ENCODE peak calls at places on chromosomes 3 and 15, in eight cellular contexts. E is HCT116, Y is PC-3, T is progenitor cell of endocrine pancreas, F is Calu3, C is fibroblast of lung, K is spleen, V is left lung. W is an unnamed sample.

GRCh38 chr3:4766716-4767499 is 212.3 kb upstream of the BHLHE40 start:
- DNase-seq in E (no peak), Y (no peak), T (no peak), F (no peak), C (no peak), K (no peak), V (no peak), W (no peak)

GRCh38 chr3:134406331-134407246 is 32.3 kb upstream of the AMOTL2 start:
- DNase-seq in E (no peak), Y (no peak), T (peak), F (peak), C (peak), K (no peak), V (peak), W (no peak)

GRCh38 chr3:66372681-66373350 is 128.0 kb downstream of the LRIG1 start:
- DNase-seq in E (no peak), Y (peak), T (no peak), F (no peak), C (no peak), K (no peak), V (no peak), W (peak)

GRCh38 chr3:30729512-30729911 is 123.1 kb downstream of the TGFBR2 start:
- DNase-seq in E (no peak), Y (no peak), T (no peak), F (no peak), C (no peak), K (no peak), V (no peak), W (no peak)

GRCh38 chr15:80876034-80876433 is 96.9 kb downstream of the CEMIP start:
- DNase-seq in E (no peak), Y (no peak), T (no peak), F (no peak), C (peak), K (no peak), V (no peak), W (no peak)

GRCh38 chr3:192445768-192446644 is 281.3 kb downstream of the FGF12 start:
- DNase-seq in E (no peak), Y (no peak), T (no peak), F (no peak), C (peak), K (no peak), V (no peak), W (no peak)

GRCh38 chr15:31392761-31393401 is 66.2 kb downstream of the KLF13 start:
- DNase-seq in E (no peak), Y (no peak), T (no peak), F (no peak), C (no peak), K (peak), V (no peak), W (no peak)

GRCh38 chr15:60507596-60508424 is 28.9 kb upstream of the ICE2 start:
- DNase-seq in E (peak), Y (peak), T (peak), F (peak), C (peak), K (no peak), V (no peak), W (peak)

GRCh38 chr15:61335998-61336648 is 107.0 kb upstream of the RORA start:
- DNase-seq in E (no peak), Y (no peak), T (no peak), F (no peak), C (no peak), K (no peak), V (no peak), W (no peak)

GRCh38 chr3:188439080-188439479 is 285.1 kb downstream of the LPP start:
- DNase-seq in E (no peak), Y (no peak), T (no peak), F (peak), C (peak), K (no peak), V (no peak), W (peak)

GRCh38 chr3:194287977-194288706 is 63.0 kb downstream of the CPN2 start:
- DNase-seq in E (no peak), Y (no peak), T (no peak), F (no peak), C (no peak), K (no peak), V (no peak), W (no peak)

GRCh38 chr15:61064653-61065052 is 164.4 kb downstream of the RORA start:
- DNase-seq in E (no peak), Y (no peak), T (no peak), F (no peak), C (no peak), K (no peak), V (no peak), W (no peak)

GRCh38 chr3:183185696-183186095 is 23.2 kb upstream of the LAMP3 start:
- DNase-seq in E (no peak), Y (peak), T (no peak), F (no peak), C (peak), K (no peak), V (no peak), W (no peak)

GRCh38 chr15:68352401-68353062 is 75.0 kb downstream of the FEM1B start:
- DNase-seq in E (peak), Y (peak), T (no peak), F (no peak), C (peak), K (peak), V (peak), W (no peak)

GRCh38 chr15:27249723-27250160 is 278.8 kb downstream of the GABRG3 start:
- DNase-seq in E (no peak), Y (no peak), T (no peak), F (no peak), C (no peak), K (no peak), V (no peak), W (no peak)

GRCh38 chr15:100081454-100081853 is 260.3 kb downstream of the ADAMTS17 start:
- DNase-seq in E (no peak), Y (no peak), T (no peak), F (no peak), C (no peak), K (no peak), V (no peak), W (no peak)

GRCh38 chr15:100083572-100083971 is 258.2 kb downstream of the ADAMTS17 start:
- DNase-seq in E (no peak), Y (no peak), T (no peak), F (no peak), C (no peak), K (peak), V (no peak), W (no peak)

GRCh38 chr15:100078511-100079220 is 263.1 kb downstream of the ADAMTS17 start:
- DNase-seq in E (no peak), Y (peak), T (no peak), F (no peak), C (peak), K (no peak), V (no peak), W (no peak)

GRCh38 chr15:100082761-100083402 is 258.9 kb downstream of the ADAMTS17 start:
- DNase-seq in E (no peak), Y (no peak), T (no peak), F (no peak), C (peak), K (peak), V (no peak), W (no peak)
- TF ChIP-seq CTCF in E (no peak), Y (no peak), T (no peak), F (no peak), C (no peak), K (no peak), V (no peak), W (no peak)

GRCh38 chr15:35195649-35196048 is 110.6 kb upstream of the NANOGP8 start:
- DNase-seq in E (no peak), Y (no peak), T (no peak), F (no peak), C (no peak), K (no peak), V (no peak), W (no peak)
- TF ChIP-seq CTCF in E (no peak), Y (peak), T (no peak), F (no peak), C (no peak), K (no peak), V (no peak), W (no peak)

GRCh38 chr3:120177151-120177550 is 82.9 kb upstream of the GSK3B start:
- DNase-seq in E (no peak), Y (peak), T (no peak), F (peak), C (peak), K (no peak), V (peak), W (no peak)

GRCh38 chr3:120182613-120183524 is 88.6 kb upstream of the GSK3B start:
- DNase-seq in E (peak), Y (peak), T (no peak), F (peak), C (no peak), K (no peak), V (no peak), W (no peak)

GRCh38 chr3:120177907-120178306 is 83.7 kb upstream of the GSK3B start:
- DNase-seq in E (no peak), Y (peak), T (no peak), F (no peak), C (no peak), K (no peak), V (peak), W (no peak)

GRCh38 chr3:120180731-120181412 is 86.6 kb upstream of the GSK3B start:
- DNase-seq in E (no peak), Y (peak), T (no peak), F (no peak), C (no peak), K (no peak), V (no peak), W (no peak)

GRCh38 chr3:120181632-120182031 is 87.4 kb upstream of the GSK3B start:
- DNase-seq in E (no peak), Y (peak), T (no peak), F (peak), C (no peak), K (no peak), V (no peak), W (no peak)
- TF ChIP-seq CTCF in E (no peak), Y (peak), T (no peak), F (no peak), C (no peak), K (no peak), V (no peak), W (no peak)

DNA sequence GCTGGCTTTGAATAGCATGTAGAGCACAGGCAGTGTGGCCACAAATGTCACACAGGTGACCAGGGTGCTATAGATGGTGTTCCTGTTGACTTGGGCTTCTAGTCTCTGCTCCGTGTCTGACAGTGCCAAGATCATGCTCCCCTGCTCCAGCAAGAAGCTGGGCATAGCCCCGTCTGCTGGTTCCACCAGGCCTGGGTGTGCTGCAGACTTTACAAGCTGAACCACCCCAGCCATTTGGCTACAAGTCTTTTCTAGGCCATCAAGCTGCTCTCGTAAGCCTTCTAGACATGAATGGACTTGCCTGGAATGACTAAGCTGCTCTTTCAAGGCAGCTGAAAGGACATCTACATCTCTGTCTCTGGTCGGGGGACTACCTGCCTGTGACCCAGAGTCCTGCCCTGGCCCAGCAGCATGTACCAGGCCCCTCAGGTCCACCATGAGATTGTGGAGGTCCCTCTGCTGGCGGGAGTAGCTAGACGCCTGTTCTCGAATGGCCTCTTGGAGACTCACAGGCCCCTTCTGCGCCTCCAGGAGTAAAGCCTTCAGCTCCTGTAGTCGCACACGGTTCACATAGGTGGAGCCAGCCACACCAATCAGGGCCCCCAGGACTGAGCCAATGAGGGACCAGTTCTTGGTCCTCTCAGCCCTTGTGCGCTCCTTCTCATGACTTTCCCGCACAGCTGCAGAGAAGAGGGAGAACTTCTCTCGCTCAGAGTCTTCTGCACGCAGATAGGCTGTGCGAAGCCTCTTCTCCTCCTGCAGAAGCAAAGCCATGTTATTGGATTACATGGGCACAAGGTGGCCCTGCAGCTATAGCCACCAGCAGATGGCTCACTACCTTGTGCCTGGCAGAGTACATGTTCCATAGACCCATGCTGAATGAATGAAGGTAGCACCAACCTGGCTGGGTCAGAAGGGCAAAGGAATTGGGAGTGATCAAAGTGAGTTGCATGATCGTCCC is 2.8 kb upstream of the PLXNB1 start:
- DNase-seq in E (peak), Y (no peak), T (no peak), F (no peak), C (peak), K (peak), V (peak), W (no peak)
- TF ChIP-seq CTCF in E (peak), Y (peak), T (peak), F (no peak), C (peak), K (no peak), V (no peak), W (no peak)

DNA sequence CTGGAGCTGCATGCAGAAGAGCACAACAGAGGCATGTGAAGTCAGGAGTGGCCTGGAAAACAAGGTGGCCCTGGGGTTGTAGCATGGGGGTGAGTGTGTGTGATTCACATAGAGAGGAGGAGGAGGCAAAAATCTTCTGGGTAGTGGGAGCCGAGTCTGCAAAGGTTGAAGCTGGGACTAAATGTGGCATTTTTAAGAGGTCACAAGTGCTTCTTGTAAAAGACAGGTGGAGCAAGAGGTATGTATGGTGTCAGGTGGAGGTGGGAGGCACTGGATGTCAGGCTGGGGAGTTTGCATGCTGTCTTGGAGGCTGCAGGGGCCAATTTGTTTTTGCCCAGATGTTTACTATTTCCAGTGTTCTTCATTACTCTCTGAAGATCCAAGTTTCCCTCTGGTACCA is 42.4 kb downstream of the C3orf20 start:
- DNase-seq in E (no peak), Y (no peak), T (no peak), F (no peak), C (no peak), K (no peak), V (no peak), W (no peak)
- TF ChIP-seq CTCF in E (no peak), Y (no peak), T (no peak), F (no peak), C (no peak), K (no peak), V (no peak), W (no peak)

GRCh38 chr3:123552095-123552714 is 32.6 kb downstream of the HACD2 start:
- DNase-seq in E (no peak), Y (peak), T (no peak), F (no peak), C (no peak), K (no peak), V (no peak), W (no peak)
- TF ChIP-seq CTCF in E (peak), Y (peak), T (peak), F (no peak), C (peak), K (no peak), V (peak), W (peak)

W was measured in CD4-positive, alpha-beta T cell.